ENCODE peak calls at places on chromosomes 3 and 15, in ten cellular contexts. Z is adrenal gland, Q is heart left ventricle, W is OCI-LY7, F is ovary, R is AG04450, T is HFF-Myc, M is omental fat pad, E is mesothelial cell of epicardium, D is osteocyte. L is an unnamed sample.

GRCh38 chr15:80823120-80823519 is 44.0 kb downstream of the CEMIP start:
- DNase-seq in Z (no peak), Q (no peak), W (no peak), F (no peak), R (no peak), T (no peak), M (no peak), E (no peak), D (no peak), L (no peak)

GRCh38 chr15:36688310-36689102 is 109.1 kb downstream of the CDIN1 start:
- DNase-seq in Z (no peak), Q (no peak), W (no peak), F (no peak), R (no peak), T (no peak), M (no peak), E (no peak), D (no peak), L (peak)

GRCh38 chr3:171451915-171452707 is 8.1 kb downstream of the TNIK start:
- DNase-seq in Z (no peak), Q (no peak), W (no peak), F (no peak), R (no peak), T (no peak), M (no peak), E (no peak), D (no peak), L (no peak)

GRCh38 chr15:48637639-48638038 is 7.9 kb downstream of the FBN1 start:
- DNase-seq in Z (no peak), Q (no peak), W (no peak), F (no peak), R (no peak), T (no peak), M (no peak), E (no peak), D (no peak), L (no peak)

GRCh38 chr3:16515885-16516420 is 2.5 kb upstream of the RFTN1 start:
- DNase-seq in Z (no peak), Q (no peak), W (peak), F (no peak), R (no peak), T (no peak), M (no peak), E (no peak), D (no peak), L (no peak)

GRCh38 chr3:56980798-56981390 is 79.6 kb upstream of the SPATA12 start:
- DNase-seq in Z (peak), Q (no peak), W (no peak), F (peak), R (peak), T (peak), M (peak), E (no peak), D (no peak), L (peak)

GRCh38 chr3:56923546-56924224 is 121.9 kb upstream of the ARHGEF3 start:
- DNase-seq in Z (peak), Q (peak), W (peak), F (no peak), R (no peak), T (peak), M (no peak), E (no peak), D (no peak), L (peak)

GRCh38 chr3:12662593-12663310 is 1.2 kb downstream of the RAF1 start:
- DNase-seq in Z (peak), Q (peak), W (peak), F (no peak), R (no peak), T (no peak), M (no peak), E (peak), D (peak), L (peak)

GRCh38 chr3:41638381-41638780 is 323.5 kb downstream of the ULK4 start:
- DNase-seq in Z (no peak), Q (no peak), W (no peak), F (no peak), R (no peak), T (no peak), M (no peak), E (no peak), D (no peak), L (no peak)

GRCh38 chr3:126208618-126209256 is 28.4 kb upstream of the ALDH1L1 start:
- DNase-seq in Z (peak), Q (peak), W (no peak), F (peak), R (peak), T (peak), M (no peak), E (no peak), D (peak), L (peak)

GRCh38 chr3:172627057-172627809 is 83.6 kb downstream of the NCEH1 start:
- DNase-seq in Z (no peak), Q (no peak), W (no peak), F (no peak), R (no peak), T (no peak), M (no peak), E (no peak), D (no peak), L (no peak)

GRCh38 chr15:86892774-86893449 is 813.2 kb downstream of the AGBL1 start:
- DNase-seq in Z (no peak), Q (no peak), W (no peak), F (no peak), R (no peak), T (no peak), M (no peak), E (no peak), D (no peak), L (no peak)

GRCh38 chr3:174863488-174863887 is 4.4 kb downstream of the NAALADL2 start:
- DNase-seq in Z (no peak), Q (no peak), W (no peak), F (no peak), R (no peak), T (no peak), M (no peak), E (no peak), D (no peak), L (peak)

GRCh38 chr3:139803294-139803693 is 125.5 kb upstream of the NMNAT3 start:
- DNase-seq in Z (no peak), Q (no peak), W (no peak), F (no peak), R (no peak), T (no peak), M (no peak), E (no peak), D (no peak), L (no peak)

GRCh38 chr3:151008699-151009098 is 36.2 kb upstream of the CLRN1 start:
- DNase-seq in Z (no peak), Q (no peak), W (no peak), F (no peak), R (peak), T (peak), M (no peak), E (no peak), D (no peak), L (peak)
- TF ChIP-seq CTCF in Z (peak), Q (no peak), W (no peak), F (no peak), R (peak), T (peak), M (no peak), E (no peak), D (peak), L (peak)

GRCh38 chr15:57923750-57924149 is 141.8 kb downstream of the ALDH1A2 start:
- DNase-seq in Z (no peak), Q (peak), W (no peak), F (no peak), R (no peak), T (no peak), M (no peak), E (no peak), D (no peak), L (no peak)
- TF ChIP-seq CTCF in Z (no peak), Q (no peak), W (no peak), F (no peak), R (no peak), T (no peak), M (no peak), E (no peak), D (no peak), L (no peak)

GRCh38 chr3:164380156-164380555 is 698.1 kb downstream of the SI start:
- DNase-seq in Z (no peak), Q (no peak), W (no peak), F (no peak), R (no peak), T (no peak), M (no peak), E (no peak), D (no peak), L (no peak)
- TF ChIP-seq CTCF in Z (no peak), Q (no peak), W (no peak), F (no peak), R (no peak), T (no peak), M (no peak), E (no peak), D (no peak), L (no peak)

GRCh38 chr15:71115567-71116351 is 488 bp downstream of the THSD4 start:
- DNase-seq in Z (peak), Q (peak), W (no peak), F (peak), R (no peak), T (no peak), M (no peak), E (peak), D (peak), L (no peak)
- TF ChIP-seq CTCF in Z (no peak), Q (no peak), W (no peak), F (no peak), R (no peak), T (no peak), M (no peak), E (no peak), D (no peak), L (peak)

GRCh38 chr15:95953032-95953431 is 377.5 kb upstream of the NR2F2 start:
- DNase-seq in Z (no peak), Q (no peak), W (no peak), F (no peak), R (no peak), T (no peak), M (no peak), E (no peak), D (no peak), L (no peak)
- TF ChIP-seq CTCF in Z (no peak), Q (no peak), W (no peak), F (no peak), R (no peak), T (no peak), M (no peak), E (no peak), D (no peak), L (no peak)

DNA sequence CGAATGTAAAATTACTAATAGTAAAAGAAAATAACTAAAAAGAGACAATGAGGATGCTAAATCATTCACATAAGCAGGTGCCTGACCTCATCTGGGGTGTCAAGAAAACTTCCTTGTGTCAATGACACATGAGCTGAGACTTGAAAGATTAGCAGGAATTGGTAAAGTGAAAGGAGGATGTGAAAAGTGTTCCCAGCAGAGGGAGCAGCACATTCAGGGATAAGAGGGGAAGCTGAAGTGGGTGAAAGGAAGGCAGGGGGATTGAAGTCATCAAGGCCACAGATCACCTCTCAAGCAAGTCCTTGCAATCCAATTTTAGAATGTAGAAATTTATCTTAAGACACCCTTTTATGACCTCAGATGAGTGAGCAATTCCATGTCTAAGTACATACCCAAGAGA is 60.2 kb upstream of the ACP3 start:
- DNase-seq in Z (peak), Q (peak), W (peak), F (peak), R (peak), T (peak), M (no peak), E (no peak), D (no peak), L (no peak)
- TF ChIP-seq CTCF in Z (peak), Q (peak), W (peak), F (no peak), R (peak), T (peak), M (no peak), E (no peak), D (peak), L (peak)

GRCh38 chr3:38152660-38153059 is 12.7 kb upstream of the OXSR1 start:
- DNase-seq in Z (no peak), Q (no peak), W (no peak), F (no peak), R (no peak), T (no peak), M (no peak), E (no peak), D (no peak), L (no peak)

GRCh38 chr3:38153221-38153620 is 12.1 kb upstream of the OXSR1 start:
- DNase-seq in Z (no peak), Q (no peak), W (no peak), F (no peak), R (no peak), T (no peak), M (no peak), E (no peak), D (no peak), L (no peak)

GRCh38 chr3:38149701-38150100 is 11.2 kb downstream of the MYD88 start:
- DNase-seq in Z (no peak), Q (no peak), W (no peak), F (no peak), R (no peak), T (no peak), M (no peak), E (no peak), D (no peak), L (no peak)

GRCh38 chr3:38151667-38152265 is 13.3 kb downstream of the MYD88 start:
- DNase-seq in Z (no peak), Q (no peak), W (no peak), F (no peak), R (no peak), T (no peak), M (no peak), E (no peak), D (no peak), L (peak)

DNA sequence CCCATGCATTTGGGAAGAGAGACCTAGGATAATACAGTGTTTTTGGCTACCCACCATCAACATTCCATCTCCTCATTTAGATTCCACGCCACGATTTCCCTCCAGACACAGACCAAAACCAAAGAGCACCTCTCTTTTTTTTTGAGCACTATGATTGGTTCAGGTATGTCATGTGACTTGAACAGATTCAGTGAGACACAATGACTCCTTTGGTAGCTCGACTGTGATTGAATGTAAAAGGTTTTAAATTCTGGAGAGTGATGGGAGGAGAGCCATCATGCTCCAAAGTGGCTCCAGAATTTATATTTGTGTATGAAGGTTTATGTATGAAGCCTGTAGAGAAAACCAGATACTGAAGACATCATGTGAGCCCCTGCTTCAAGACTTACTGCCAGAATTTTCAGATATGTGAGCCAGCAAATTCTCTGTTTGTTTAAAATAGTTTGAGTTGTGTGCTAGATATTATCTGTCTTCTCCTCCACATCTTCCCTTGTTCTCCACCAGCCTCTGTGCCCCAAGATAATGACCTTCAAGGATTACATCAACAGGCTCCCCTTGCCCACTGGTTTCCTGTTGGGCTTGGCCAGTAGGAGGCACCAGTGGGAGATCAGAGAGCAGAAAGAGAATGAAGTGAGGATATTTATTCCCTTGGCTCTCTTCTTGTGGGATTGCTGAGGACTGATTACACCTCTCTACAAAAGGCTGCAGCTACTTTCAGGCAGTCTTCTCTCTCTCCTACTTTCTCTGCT is 12.5 kb downstream of the MYD88 start:
- DNase-seq in Z (no peak), Q (no peak), W (no peak), F (no peak), R (no peak), T (no peak), M (no peak), E (no peak), D (no peak), L (no peak)
- TF ChIP-seq CTCF in Z (no peak), Q (no peak), W (peak), F (no peak), R (peak), T (peak), M (no peak), E (no peak), D (no peak), L (peak)

GRCh38 chr3:27716309-27716708 is 5.8 kb downstream of the EOMES start:
- DNase-seq in Z (no peak), Q (no peak), W (no peak), F (no peak), R (no peak), T (no peak), M (no peak), E (no peak), D (no peak), L (no peak)

GRCh38 chr3:27715454-27715806 is 6.7 kb downstream of the EOMES start:
- DNase-seq in Z (no peak), Q (no peak), W (no peak), F (no peak), R (no peak), T (no peak), M (no peak), E (no peak), D (no peak), L (no peak)

GRCh38 chr3:27717200-27717852 is 4.8 kb downstream of the EOMES start:
- DNase-seq in Z (no peak), Q (no peak), W (no peak), F (no peak), R (no peak), T (no peak), M (no peak), E (no peak), D (no peak), L (no peak)

GRCh38 chr3:27714692-27715453 is 7.2 kb downstream of the EOMES start:
- DNase-seq in Z (peak), Q (no peak), W (no peak), F (no peak), R (no peak), T (no peak), M (no peak), E (peak), D (no peak), L (no peak)

DNA sequence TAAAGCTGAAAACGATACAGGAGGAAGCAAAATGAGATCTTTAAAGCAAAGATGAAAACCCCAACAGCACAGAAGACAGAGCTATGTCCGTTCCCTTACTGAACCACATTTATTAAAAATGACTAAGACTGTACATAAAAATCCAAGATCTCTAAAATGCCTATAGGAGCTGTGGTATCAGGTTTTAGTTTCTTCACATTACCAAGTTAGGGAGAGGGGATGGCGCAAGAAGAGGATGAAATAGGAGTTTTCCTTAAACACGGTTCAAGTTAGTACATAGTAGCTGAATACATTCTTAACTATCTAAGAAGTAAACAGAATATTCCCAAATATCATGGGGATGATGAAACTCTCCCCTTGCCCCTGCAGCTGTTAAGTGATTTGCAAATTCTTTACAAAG is 6.3 kb downstream of the EOMES start:
- DNase-seq in Z (no peak), Q (no peak), W (no peak), F (no peak), R (no peak), T (no peak), M (no peak), E (no peak), D (no peak), L (no peak)
- TF ChIP-seq CTCF in Z (no peak), Q (no peak), W (no peak), F (no peak), R (no peak), T (no peak), M (no peak), E (no peak), D (no peak), L (no peak)

DNA sequence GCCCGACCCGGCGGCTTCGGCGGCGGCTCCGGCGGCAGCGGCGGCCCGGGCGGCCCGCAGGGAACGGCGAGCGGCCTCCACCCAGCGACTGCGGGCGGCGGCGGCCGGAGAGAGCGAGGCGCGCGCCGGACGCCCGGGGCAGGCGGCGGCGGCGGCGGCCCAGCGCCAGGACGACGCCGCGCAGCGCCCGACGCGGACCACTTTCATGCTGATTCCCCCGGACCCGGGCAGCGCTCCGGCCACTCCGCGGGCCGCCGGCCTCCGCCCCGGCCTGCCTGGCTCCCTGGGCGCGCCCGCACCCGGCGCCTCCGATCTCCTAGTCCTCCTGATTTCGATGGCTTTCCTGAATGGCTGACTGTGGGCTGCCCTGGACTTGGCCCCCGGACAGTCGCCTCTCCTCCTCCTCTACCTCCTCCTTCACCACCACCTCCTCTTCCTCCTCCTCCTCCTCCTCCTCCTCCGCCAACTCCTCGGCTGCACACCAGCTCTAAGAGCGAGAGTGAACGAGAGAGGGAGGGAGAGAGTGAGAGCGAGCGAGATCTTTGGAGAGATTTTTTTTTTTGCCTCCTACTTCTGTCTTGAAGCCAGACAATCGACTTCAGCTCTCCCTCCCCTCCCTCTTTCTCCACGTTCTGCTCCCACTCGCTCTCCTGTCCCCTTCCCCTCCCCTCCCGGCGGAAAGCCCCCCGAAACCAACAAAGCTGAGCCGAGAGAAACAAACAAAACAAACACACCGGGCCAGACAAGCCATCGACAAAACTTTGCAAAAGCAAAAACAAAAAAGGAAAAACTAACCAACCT is 841 bp downstream of the NR2F2 start:
- DNase-seq in Z (peak), Q (no peak), W (no peak), F (peak), R (no peak), T (no peak), M (no peak), E (peak), D (no peak), L (peak)
- TF ChIP-seq CTCF in Z (no peak), Q (no peak), W (no peak), F (no peak), R (no peak), T (no peak), M (no peak), E (no peak), D (no peak), L (no peak)

L was measured in HFFc6.